ENCODE peak calls at places on chromosomes 6 and 20, in four cellular contexts. W is Peyer's patch, S is lower lobe of right lung, A is GM23338. T is an unnamed sample. For H3K27me3, the result is how much of the 10 kb centered on the place peaks cover.

GRCh38 chr6:150492507-150492906 is 107.2 kb upstream of the PLEKHG1 start:
- DNase-seq in W (no peak), S (no peak), A (peak), T (peak)

GRCh38 chr6:82842721-82843120 is 222.9 kb downstream of the UBE3D start:
- DNase-seq in W (no peak), S (no peak), A (no peak), T (no peak)

GRCh38 chr6:14499804-14500203 is 382.2 kb downstream of the CD83 start:
- DNase-seq in W (no peak), S (no peak), A (peak), T (peak)

GRCh38 chr6:35624341-35625070 is 64.2 kb downstream of the FKBP5 start:
- DNase-seq in W (no peak), S (no peak), A (peak), T (no peak)

GRCh38 chr6:36094238-36094637 is 36.1 kb upstream of the MAPK13 start:
- DNase-seq in W (no peak), S (no peak), A (no peak), T (no peak)

GRCh38 chr6:2632368-2632767 is 118.4 kb downstream of the MYLK4 start:
- DNase-seq in W (no peak), S (no peak), A (no peak), T (no peak)

GRCh38 chr6:151482290-151482689 is 11.5 kb upstream of the CCDC170 start:
- DNase-seq in W (no peak), S (no peak), A (no peak), T (no peak)

GRCh38 chr6:129651291-129651691 is 58.7 kb downstream of the ARHGAP18 start:
- DNase-seq in W (no peak), S (no peak), A (no peak), T (no peak)

GRCh38 chr6:108793449-108794134 is 54.6 kb upstream of the ARMC2 start:
- DNase-seq in W (no peak), S (no peak), A (no peak), T (no peak)

GRCh38 chr6:81241126-81241525 is 511.4 kb downstream of the TENT5A start:
- DNase-seq in W (no peak), S (no peak), A (no peak), T (no peak)

GRCh38 chr6:20147469-20147868 is 64.8 kb downstream of the MBOAT1 start:
- DNase-seq in W (no peak), S (no peak), A (no peak), T (no peak)

GRCh38 chr20:59448828-59449444 is 148.5 kb downstream of the EDN3 start:
- DNase-seq in W (no peak), S (no peak), A (no peak), T (no peak)

GRCh38 chr20:44959082-44959895 is 908 bp downstream of the TOMM34 start:
- DNase-seq in W (no peak), S (no peak), A (peak), T (peak)

GRCh38 chr20:44247131-44247571 is at the start of gene GDAP1L1:
- DNase-seq in W (no peak), S (no peak), A (peak), T (peak)

GRCh38 chr6:43709654-43710303 is 22.2 kb upstream of the MRPS18A start:
- DNase-seq in W (no peak), S (no peak), A (no peak), T (peak)

GRCh38 chr6:29696147-29697129 is 15.5 kb upstream of the ZFP57 start:
- DNase-seq in W (no peak), S (no peak), A (peak), T (peak)

GRCh38 chr6:16723833-16724232 is 37.4 kb downstream of the ATXN1 start:
- DNase-seq in W (no peak), S (no peak), A (peak), T (peak)

GRCh38 chr6:90131614-90132423 is 164.8 kb downstream of the BACH2 start:
- DNase-seq in W (no peak), S (no peak), A (no peak), T (no peak)

GRCh38 chr20:60228255-60228654 is 270.0 kb downstream of the CDH26 start:
- DNase-seq in W (no peak), S (no peak), A (no peak), T (no peak)

GRCh38 chr6:98833101-98834059 is 994 bp upstream of the POU3F2 start:
- DNase-seq in W (peak), S (peak), A (peak), T (peak)
- H3K27me3 ChIP-seq in W (under half), S (half or more), A (half or more), T (half or more)

GRCh38 chr20:23049201-23049932 is at the start of gene THBD:
- DNase-seq in W (peak), S (peak), A (peak), T (peak)

GRCh38 chr20:23050847-23051627 is 1.6 kb upstream of the THBD start:
- DNase-seq in W (peak), S (peak), A (peak), T (peak)

GRCh38 chr20:23047738-23048214 is 1.7 kb downstream of the THBD start:
- DNase-seq in W (no peak), S (peak), A (peak), T (peak)

GRCh38 chr20:23048283-23049200 is 930 bp downstream of the THBD start:
- DNase-seq in W (peak), S (peak), A (peak), T (peak)

DNA sequence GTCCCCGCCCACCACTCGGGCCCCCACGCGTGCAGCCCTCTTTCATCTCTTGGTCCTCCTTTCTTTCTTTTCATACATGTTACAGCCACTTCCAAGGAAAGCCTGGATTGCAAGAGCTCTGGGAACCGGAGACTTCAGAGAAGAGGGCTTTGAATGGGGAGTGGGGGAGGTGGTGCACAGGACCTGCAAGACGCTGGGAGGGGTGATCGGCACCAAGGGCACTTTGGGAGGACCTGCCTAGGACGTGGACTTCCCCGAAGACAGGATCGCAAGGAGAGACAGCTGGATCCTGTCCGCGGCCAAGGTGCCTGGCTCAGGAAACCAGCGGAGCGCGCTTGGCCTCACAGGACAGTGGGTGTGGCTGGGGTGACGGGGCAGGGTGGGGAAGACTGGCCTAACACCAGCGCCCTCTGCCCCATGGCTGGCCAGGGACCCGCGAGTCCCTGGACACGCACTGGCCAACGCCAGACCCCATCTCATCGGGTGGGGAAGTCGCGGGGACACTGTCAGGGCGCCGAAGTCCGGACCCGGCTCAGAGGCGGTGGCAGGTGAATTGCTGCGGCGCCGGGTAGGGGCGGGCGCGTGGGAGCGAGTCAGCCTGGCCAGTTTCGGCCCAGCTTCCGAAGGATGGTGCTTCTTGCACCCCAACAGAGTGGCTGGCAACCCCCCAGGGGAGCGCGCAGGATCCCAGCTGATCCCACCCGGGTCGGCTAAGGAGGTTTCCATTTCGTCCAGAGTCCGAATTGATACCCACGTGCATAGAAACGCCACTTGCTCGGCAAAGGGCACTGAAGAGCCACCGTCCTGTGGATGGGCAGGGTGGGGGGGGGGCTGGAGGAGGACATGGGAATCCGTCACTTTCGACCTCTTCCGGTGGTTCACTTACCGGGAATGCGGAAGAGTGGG is 714 bp upstream of the THBD start:
- DNase-seq in W (no peak), S (peak), A (peak), T (peak)
- H3K27me3 ChIP-seq in W (under half), S (under half), A (half or more), T (under half)

DNA sequence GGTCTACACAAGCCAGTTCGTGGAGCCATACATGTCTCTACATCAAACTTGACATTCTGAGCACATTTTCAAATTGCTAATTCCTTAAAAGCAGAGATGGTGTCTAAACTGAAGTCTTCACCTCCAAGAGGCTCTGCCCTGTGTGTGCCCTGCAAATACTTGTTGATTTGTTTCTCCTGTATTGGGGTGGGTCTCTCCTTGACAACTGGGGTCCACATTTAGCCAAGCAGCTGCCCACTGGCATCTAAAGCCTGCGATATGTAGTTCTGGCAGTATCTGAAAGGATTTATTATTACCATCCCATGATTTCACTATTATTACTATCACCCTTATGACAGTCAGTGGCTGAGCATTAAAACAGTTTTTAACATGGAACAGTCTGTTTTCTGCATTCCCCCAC is 45.9 kb upstream of the PKHD1 start:
- DNase-seq in W (no peak), S (no peak), A (no peak), T (no peak)
- H3K27me3 ChIP-seq in W (under half), S (under half), A (under half), T (under half)

DNA sequence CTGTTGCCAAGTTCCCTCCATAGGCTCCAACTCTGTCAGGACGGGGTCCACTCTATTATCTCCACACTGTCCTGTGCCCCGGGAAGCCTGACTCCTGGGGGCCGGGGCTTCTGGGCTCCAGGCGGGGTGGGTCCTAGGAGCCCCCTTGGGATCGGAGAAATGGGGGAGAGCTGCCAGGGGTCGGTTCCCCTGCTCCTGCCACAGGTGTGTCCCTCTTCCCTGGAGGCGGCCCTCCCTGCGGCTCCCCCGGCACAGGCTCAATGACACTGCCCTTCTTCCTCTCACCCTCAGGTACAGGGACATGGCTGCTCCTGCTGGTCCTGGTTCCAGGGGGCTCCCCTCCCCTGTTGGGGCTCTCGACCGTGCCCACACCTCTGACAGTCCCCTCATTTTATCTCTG is 110.0 kb downstream of the DHX35 start:
- DNase-seq in W (no peak), S (no peak), A (no peak), T (no peak)
- H3K27me3 ChIP-seq in W (under half), S (under half), A (under half), T (under half)

GRCh38 chr6:50709366-50709734 is 4.0 kb upstream of the TFAP2D start:
- DNase-seq in W (no peak), S (no peak), A (no peak), T (no peak)
- H3K27me3 ChIP-seq in W (under half), S (half or more), A (half or more), T (half or more)

GRCh38 chr6:5994234-5994998 is 12.3 kb downstream of the NRN1 start:
- DNase-seq in W (no peak), S (no peak), A (peak), T (peak)
- H3K27me3 ChIP-seq in W (under half), S (half or more), A (half or more), T (half or more)

GRCh38 chr20:61666471-61666832 is 399.2 kb downstream of the TAF4 start:
- DNase-seq in W (no peak), S (no peak), A (no peak), T (no peak)
- H3K27me3 ChIP-seq in W (under half), S (under half), A (under half), T (under half)

DNA sequence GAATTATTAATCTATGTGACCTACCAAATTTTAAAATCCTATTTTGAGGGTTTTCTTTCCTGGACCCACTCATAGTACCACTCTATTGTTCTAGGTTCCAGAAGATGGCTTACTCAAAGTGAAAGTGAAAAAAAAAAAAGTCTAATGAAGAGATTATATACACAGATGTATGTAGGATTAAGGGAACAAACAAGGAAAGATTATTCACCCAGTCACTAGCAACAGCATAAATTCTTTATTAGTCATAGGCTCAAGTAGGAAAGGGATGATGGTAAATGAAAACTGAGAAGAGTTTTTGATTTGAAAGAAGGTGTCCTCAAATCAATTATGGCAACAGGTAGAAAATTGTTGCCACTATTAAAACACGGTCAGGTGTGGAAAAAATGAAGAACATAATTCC is 923.7 kb downstream of the TBC1D32 start:
- DNase-seq in W (no peak), S (no peak), A (no peak), T (no peak)
- H3K27me3 ChIP-seq in W (under half), S (under half), A (under half), T (under half)